ENCODE peak calls at places on chromosomes 5 and 9, in six cellular contexts. C is NCI-H774; K is CD4-positive, alpha-beta memory T cell; P is astrocyte of the spinal cord; Z is iris pigment epithelial cell; A is thoracic aorta. F is an unnamed sample.
A peak's percentile ranks its signal among the peaks of the same experiment; 100 is the strongest.

GRCh38 chr9:6239048-6239461 is 23.4 kb downstream of the IL33 start:
- DNase-seq in C (no peak), K (no peak), P (no peak), Z (peak; percentile 17), A (no peak), F (peak; percentile 46)

GRCh38 chr5:170333161-170333909 is 35.8 kb upstream of the LCP2 start:
- DNase-seq in C (no peak), K (peak; percentile 88), P (peak; percentile 2), Z (no peak), A (no peak), F (no peak)

GRCh38 chr5:52995095-52995494 is 5.9 kb downstream of the ITGA2 start:
- DNase-seq in C (no peak), K (no peak), P (no peak), Z (no peak), A (no peak), F (no peak)

GRCh38 chr5:95907740-95908706 is 53.6 kb downstream of the ELL2 start:
- DNase-seq in C (no peak), K (no peak), P (no peak), Z (no peak), A (no peak), F (no peak)

GRCh38 chr9:135577256-135577655 is 15.7 kb downstream of the PAEP start:
- DNase-seq in C (no peak), K (no peak), P (no peak), Z (no peak), A (no peak), F (no peak)

GRCh38 chr9:6488395-6488794 is 75.4 kb downstream of the UHRF2 start:
- DNase-seq in C (no peak), K (no peak), P (no peak), Z (no peak), A (no peak), F (peak; percentile 8)

GRCh38 chr9:87266697-87267096 is 231.0 kb upstream of the DAPK1 start:
- DNase-seq in C (no peak), K (no peak), P (no peak), Z (no peak), A (no peak), F (no peak)

GRCh38 chr9:75039804-75040203 is 11.7 kb upstream of the CARNMT1 start:
- DNase-seq in C (no peak), K (no peak), P (no peak), Z (no peak), A (no peak), F (no peak)

GRCh38 chr5:11905209-11905608 is 963 bp upstream of the CTNND2 start:
- DNase-seq in C (no peak), K (no peak), P (no peak), Z (no peak), A (no peak), F (no peak)

GRCh38 chr5:174355208-174355612 is 309.7 kb downstream of the NSG2 start:
- DNase-seq in C (no peak), K (no peak), P (peak; percentile 54), Z (peak; percentile 56), A (no peak), F (no peak)

GRCh38 chr9:114448706-114449105 is 56.6 kb downstream of the WHRN start:
- DNase-seq in C (no peak), K (no peak), P (peak; percentile 55), Z (no peak), A (no peak), F (no peak)

GRCh38 chr5:90134892-90135291 is 274.7 kb downstream of the CETN3 start:
- DNase-seq in C (no peak), K (no peak), P (peak; percentile 79), Z (peak; percentile 94), A (peak; percentile 70), F (no peak)

GRCh38 chr5:126998201-126998631 is 32.1 kb downstream of the MARCHF3 start:
- DNase-seq in C (peak; percentile 33), K (no peak), P (peak; percentile 64), Z (peak; percentile 40), A (no peak), F (peak; percentile 80)

GRCh38 chr9:27203783-27204182 is 93.2 kb downstream of the EQTN start:
- DNase-seq in C (no peak), K (no peak), P (no peak), Z (peak; percentile 50), A (no peak), F (no peak)

GRCh38 chr9:129121483-129121882 is 10.3 kb downstream of the PTPA start:
- DNase-seq in C (no peak), K (no peak), P (no peak), Z (no peak), A (no peak), F (no peak)

GRCh38 chr5:130400091-130400490 is 495.8 kb downstream of the CHSY3 start:
- DNase-seq in C (no peak), K (no peak), P (peak; percentile 68), Z (peak; percentile 60), A (no peak), F (peak; percentile 63)

GRCh38 chr9:132020272-132020671 is 59.4 kb downstream of the MED27 start:
- DNase-seq in C (no peak), K (no peak), P (no peak), Z (no peak), A (no peak), F (peak; percentile 11)

GRCh38 chr9:126157826-126158431 is 168.7 kb upstream of the MVB12B start:
- DNase-seq in C (no peak), K (no peak), P (no peak), Z (no peak), A (no peak), F (no peak)

GRCh38 chr5:139702548-139702947 is 54.4 kb downstream of the CXXC5 start:
- DNase-seq in C (no peak), K (no peak), P (no peak), Z (no peak), A (no peak), F (no peak)

GRCh38 chr5:10317825-10318682 is 10.4 kb upstream of the CMBL start:
- DNase-seq in C (no peak), K (no peak), P (peak; percentile 20), Z (peak; percentile 29), A (no peak), F (no peak)

GRCh38 chr5:82719368-82719767 is 357.8 kb downstream of the TMEM167A start:
- DNase-seq in C (no peak), K (no peak), P (no peak), Z (peak; percentile 6), A (no peak), F (peak; percentile 22)

F was measured in DMS53.